ENCODE peak calls at places on chromosomes 6 and 20, in four cellular contexts. E, T, A and D are unnamed samples.

GRCh38 chr6:147341486-147341885 is 137.3 kb downstream of the STXBP5 start:
- DNase-seq in E (no peak), T (no peak), A (no peak), D (no peak)

GRCh38 chr6:14144678-14145113 is 27.1 kb downstream of the CD83 start:
- DNase-seq in E (peak), T (peak), A (peak), D (peak)

GRCh38 chr6:41635365-41635764 is 2.9 kb upstream of the MDFI start:
- DNase-seq in E (no peak), T (no peak), A (no peak), D (no peak)

GRCh38 chr6:50785921-50786320 is 32.8 kb upstream of the TFAP2B start:
- DNase-seq in E (no peak), T (no peak), A (no peak), D (no peak)

GRCh38 chr6:88573971-88574370 is 389.4 kb downstream of the RNGTT start:
- DNase-seq in E (no peak), T (no peak), A (no peak), D (no peak)

GRCh38 chr6:81144346-81144745 is 608.1 kb downstream of the TENT5A start:
- DNase-seq in E (no peak), T (no peak), A (no peak), D (no peak)

GRCh38 chr6:152309648-152310047 is 327.5 kb downstream of the SYNE1 start:
- DNase-seq in E (no peak), T (no peak), A (no peak), D (no peak)

GRCh38 chr6:44093750-44094402 is 33.4 kb downstream of the MRPL14 start:
- DNase-seq in E (no peak), T (no peak), A (no peak), D (no peak)

GRCh38 chr6:28643017-28643740 is 117.5 kb downstream of the GPX5 start:
- DNase-seq in E (peak), T (peak), A (peak), D (peak)

GRCh38 chr6:154509421-154510143 is 903 bp downstream of the CNKSR3 start:
- DNase-seq in E (peak), T (peak), A (peak), D (peak)

GRCh38 chr6:160919713-160920112 is 71.9 kb upstream of the MAP3K4 start:
- DNase-seq in E (no peak), T (no peak), A (peak), D (no peak)

GRCh38 chr6:84599991-84600390 is 164.4 kb downstream of the TBX18 start:
- DNase-seq in E (no peak), T (no peak), A (no peak), D (no peak)

DNA sequence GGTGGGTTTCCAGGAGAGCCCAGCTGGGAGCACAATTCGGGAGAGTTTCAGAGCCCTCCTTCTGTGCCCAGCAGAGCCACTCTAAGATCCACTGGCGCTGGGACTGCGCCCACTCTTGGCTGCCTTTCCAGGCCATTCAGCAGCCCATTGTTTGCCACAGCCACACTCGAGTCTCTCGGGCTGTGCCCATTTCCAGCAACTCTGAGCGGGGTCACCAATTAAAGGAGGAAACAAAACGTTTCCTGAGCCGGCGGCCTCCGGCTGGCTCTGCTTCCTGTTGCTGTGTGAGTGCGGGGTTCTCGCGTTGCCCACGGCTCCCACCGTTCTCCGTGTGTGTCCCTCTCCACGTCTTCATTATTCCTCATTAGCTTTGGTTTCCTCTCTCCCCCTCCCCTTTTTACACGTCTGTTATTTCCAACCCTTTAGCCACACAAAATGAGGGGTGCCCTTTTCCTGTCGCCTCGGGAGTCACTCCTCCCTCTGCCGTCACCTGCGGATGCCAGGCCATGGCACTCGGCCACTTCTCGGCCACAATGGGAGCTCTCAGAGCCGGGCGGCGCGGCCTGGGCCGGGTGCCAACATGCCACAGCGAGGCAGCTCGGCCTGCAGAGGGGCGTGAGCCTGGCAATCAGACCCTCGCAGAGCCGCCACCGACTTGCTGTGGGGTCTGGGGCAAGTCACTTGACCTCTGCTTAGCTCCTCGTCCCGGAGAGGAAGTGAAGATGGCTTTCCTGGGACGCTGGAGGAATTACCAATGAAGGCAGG is 94.3 kb upstream of the NKX2-2 start:
- DNase-seq in E (no peak), T (no peak), A (no peak), D (no peak)
- TF ChIP-seq ELF4 in E (no peak), T (no peak), A (no peak), D (no peak)

GRCh38 chr20:324177-325042 is 942 bp upstream of the SOX12 start:
- DNase-seq in E (peak), T (peak), A (peak), D (peak)
- TF ChIP-seq ELF4 in E (no peak), T (no peak), A (peak), D (no peak)

GRCh38 chr6:18179770-18180393 is 24.7 kb downstream of the KDM1B start:
- DNase-seq in E (no peak), T (no peak), A (no peak), D (no peak)
- TF ChIP-seq ELF4 in E (no peak), T (no peak), A (no peak), D (no peak)

GRCh38 chr6:2124260-2124709 is 121.1 kb downstream of the GMDS start:
- DNase-seq in E (no peak), T (no peak), A (no peak), D (peak)

GRCh38 chr6:2118136-2118535 is 127.3 kb downstream of the GMDS start:
- DNase-seq in E (no peak), T (no peak), A (no peak), D (no peak)

GRCh38 chr6:2119275-2119674 is 126.1 kb downstream of the GMDS start:
- DNase-seq in E (no peak), T (no peak), A (no peak), D (no peak)

GRCh38 chr6:2117447-2117846 is 128.0 kb downstream of the GMDS start:
- DNase-seq in E (no peak), T (no peak), A (no peak), D (no peak)

GRCh38 chr6:2120912-2121311 is 124.5 kb downstream of the GMDS start:
- DNase-seq in E (no peak), T (no peak), A (no peak), D (no peak)
- TF ChIP-seq ELF4 in E (no peak), T (no peak), A (no peak), D (no peak)

GRCh38 chr6:74408844-74409243 is 712.8 kb downstream of the CD109 start:
- DNase-seq in E (no peak), T (no peak), A (no peak), D (no peak)

GRCh38 chr6:74415056-74415455 is 719.1 kb downstream of the CD109 start:
- DNase-seq in E (no peak), T (no peak), A (no peak), D (no peak)

GRCh38 chr6:74410630-74411029 is 714.6 kb downstream of the CD109 start:
- DNase-seq in E (no peak), T (no peak), A (no peak), D (no peak)

GRCh38 chr6:74404366-74404765 is 708.4 kb downstream of the CD109 start:
- DNase-seq in E (no peak), T (no peak), A (no peak), D (no peak)

DNA sequence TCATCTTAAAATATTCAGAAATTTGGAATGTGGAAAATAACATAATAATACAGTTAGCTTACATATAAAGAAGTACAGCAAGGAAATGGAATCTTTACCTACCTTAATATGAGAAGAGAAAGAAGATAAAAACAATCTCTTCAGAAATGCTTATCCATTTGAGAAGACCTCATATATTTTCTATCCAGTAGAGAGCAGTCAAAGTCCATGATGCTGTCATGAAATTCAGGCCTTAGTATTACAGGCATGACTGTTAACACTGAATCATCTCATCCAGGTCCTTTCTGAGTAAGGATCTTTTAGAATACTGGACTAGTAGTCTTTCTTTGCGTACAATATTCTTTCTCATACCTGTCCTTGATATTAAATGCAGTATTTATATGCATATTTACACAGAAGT is 713.4 kb downstream of the CD109 start:
- DNase-seq in E (no peak), T (no peak), A (peak), D (no peak)
- TF ChIP-seq ELF4 in E (no peak), T (no peak), A (no peak), D (no peak)

GRCh38 chr6:3159805-3160781 is 2.7 kb upstream of the TUBB2A start:
- DNase-seq in E (no peak), T (peak), A (peak), D (no peak)
- TF ChIP-seq ELF4 in E (no peak), T (no peak), A (no peak), D (no peak)